ENCODE peak calls at places on chromosome 21, in five cellular contexts. One of them, this sample, is unnamed.

GRCh38 chr21:42191978-42192595 is 26.9 kb upstream of the ABCG1 start:
- DNase-seq in ascending aorta: no peak
- DNase-seq in AG09319: no peak
- DNase-seq in stomach: no peak
- DNase-seq in T-cell: no peak
- DNase-seq in this sample: no peak

GRCh38 chr21:46157396-46157986 is 2.1 kb upstream of the FTCD start:
- DNase-seq in AG09319: no peak
- DNase-seq in ascending aorta: peak
- DNase-seq in stomach: no peak
- DNase-seq in T-cell: no peak
- DNase-seq in this sample: no peak

GRCh38 chr21:27802816-27803475 is 836.1 kb upstream of the ADAMTS5 start:
- DNase-seq in T-cell: no peak
- DNase-seq in AG09319: no peak
- DNase-seq in stomach: peak
- DNase-seq in ascending aorta: no peak
- DNase-seq in this sample: no peak

GRCh38 chr21:42237577-42237976 is 18.6 kb downstream of the ABCG1 start:
- DNase-seq in AG09319: no peak
- DNase-seq in T-cell: no peak
- DNase-seq in stomach: no peak
- DNase-seq in ascending aorta: no peak
- DNase-seq in this sample: peak

GRCh38 chr21:14617836-14618235 is 71.7 kb upstream of the SAMSN1 start:
- DNase-seq in ascending aorta: no peak
- DNase-seq in T-cell: no peak
- DNase-seq in AG09319: no peak
- DNase-seq in stomach: no peak
- DNase-seq in this sample: no peak

GRCh38 chr21:41961282-41961701 is 7.5 kb upstream of the C2CD2 start:
- DNase-seq in T-cell: no peak
- DNase-seq in AG09319: no peak
- DNase-seq in stomach: no peak
- DNase-seq in ascending aorta: no peak
- DNase-seq in this sample: no peak

GRCh38 chr21:25615880-25616279 is 8.6 kb upstream of the MRPL39 start:
- DNase-seq in ascending aorta: no peak
- DNase-seq in stomach: no peak
- DNase-seq in AG09319: no peak
- DNase-seq in T-cell: no peak
- DNase-seq in this sample: no peak

GRCh38 chr21:32572574-32573420 is 12.5 kb downstream of the TCP10L start:
- DNase-seq in AG09319: no peak
- DNase-seq in T-cell: no peak
- DNase-seq in stomach: peak
- DNase-seq in ascending aorta: peak
- DNase-seq in this sample: no peak

GRCh38 chr21:37087188-37087587 is 14.1 kb downstream of the TTC3 start:
- DNase-seq in stomach: no peak
- DNase-seq in AG09319: peak
- DNase-seq in ascending aorta: no peak
- DNase-seq in T-cell: no peak
- DNase-seq in this sample: no peak

GRCh38 chr21:43902441-43902840 is 37.4 kb downstream of the AGPAT3 start:
- DNase-seq in AG09319: no peak
- DNase-seq in T-cell: no peak
- DNase-seq in ascending aorta: no peak
- DNase-seq in stomach: no peak
- DNase-seq in this sample: no peak

GRCh38 chr21:28737671-28738279 is 254.9 kb downstream of the LTN1 start:
- DNase-seq in T-cell: no peak
- DNase-seq in ascending aorta: no peak
- DNase-seq in stomach: no peak
- DNase-seq in AG09319: no peak
- DNase-seq in this sample: no peak

GRCh38 chr21:42112857-42113256 is 41.7 kb downstream of the UMODL1 start:
- DNase-seq in AG09319: no peak
- DNase-seq in stomach: no peak
- DNase-seq in T-cell: no peak
- DNase-seq in ascending aorta: no peak
- DNase-seq in this sample: no peak

GRCh38 chr21:10272216-10272615 is 249.2 kb upstream of the TPTE start:
- DNase-seq in ascending aorta: no peak
- DNase-seq in stomach: no peak
- DNase-seq in T-cell: no peak
- DNase-seq in AG09319: no peak
- DNase-seq in this sample: no peak

GRCh38 chr21:43021191-43021590 is 46.8 kb downstream of the PKNOX1 start:
- DNase-seq in T-cell: no peak
- DNase-seq in ascending aorta: no peak
- DNase-seq in stomach: no peak
- DNase-seq in AG09319: no peak
- DNase-seq in this sample: no peak

GRCh38 chr21:44957047-44957831 is 17.4 kb downstream of the SLX9 start:
- DNase-seq in stomach: no peak
- DNase-seq in AG09319: no peak
- DNase-seq in T-cell: no peak
- DNase-seq in ascending aorta: no peak
- DNase-seq in this sample: no peak

GRCh38 chr21:17462276-17462981 is 50.4 kb upstream of the CXADR start:
- DNase-seq in stomach: peak
- DNase-seq in ascending aorta: no peak
- DNase-seq in T-cell: no peak
- DNase-seq in AG09319: no peak
- DNase-seq in this sample: no peak

GRCh38 chr21:28639742-28640141 is 352.9 kb downstream of the LTN1 start:
- DNase-seq in T-cell: no peak
- DNase-seq in AG09319: no peak
- DNase-seq in ascending aorta: no peak
- DNase-seq in stomach: no peak
- DNase-seq in this sample: no peak

GRCh38 chr21:46181436-46181835 is 2.8 kb downstream of the SPATC1L start:
- DNase-seq in stomach: no peak
- DNase-seq in AG09319: no peak
- DNase-seq in ascending aorta: no peak
- DNase-seq in T-cell: no peak
- DNase-seq in this sample: no peak

GRCh38 chr21:46116189-46116845 is 18.4 kb downstream of the COL6A2 start:
- DNase-seq in T-cell: no peak
- DNase-seq in stomach: no peak
- DNase-seq in ascending aorta: peak
- DNase-seq in AG09319: no peak
- DNase-seq in this sample: no peak

GRCh38 chr21:16070207-16070651 is 340.4 kb downstream of the USP25 start:
- DNase-seq in T-cell: no peak
- DNase-seq in AG09319: no peak
- DNase-seq in stomach: no peak
- DNase-seq in ascending aorta: no peak
- DNase-seq in this sample: no peak

GRCh38 chr21:46005481-46005881 is 23.9 kb downstream of the COL6A1 start:
- DNase-seq in ascending aorta: no peak
- DNase-seq in T-cell: no peak
- DNase-seq in AG09319: no peak
- DNase-seq in stomach: peak
- DNase-seq in this sample: no peak

GRCh38 chr21:31710586-31710985 is 21.3 kb downstream of the SCAF4 start:
- DNase-seq in ascending aorta: no peak
- DNase-seq in AG09319: peak
- DNase-seq in T-cell: no peak
- DNase-seq in stomach: no peak
- DNase-seq in this sample: no peak

GRCh38 chr21:15976807-15977206 is 247.0 kb downstream of the USP25 start:
- DNase-seq in ascending aorta: no peak
- DNase-seq in stomach: no peak
- DNase-seq in AG09319: no peak
- DNase-seq in T-cell: no peak
- DNase-seq in this sample: no peak

GRCh38 chr21:28580585-28580984 is 412.1 kb downstream of the LTN1 start:
- DNase-seq in stomach: no peak
- DNase-seq in T-cell: no peak
- DNase-seq in ascending aorta: no peak
- DNase-seq in AG09319: no peak
- DNase-seq in this sample: no peak

GRCh38 chr21:37166733-37167132 is 93.7 kb downstream of the TTC3 start:
- DNase-seq in ascending aorta: no peak
- DNase-seq in stomach: no peak
- DNase-seq in AG09319: no peak
- DNase-seq in T-cell: no peak
- DNase-seq in this sample: no peak

GRCh38 chr21:42453301-42454220 is 42.5 kb downstream of the RSPH1 start:
- DNase-seq in ascending aorta: no peak
- DNase-seq in T-cell: no peak
- DNase-seq in AG09319: no peak
- DNase-seq in stomach: no peak
- DNase-seq in this sample: no peak

GRCh38 chr21:30936207-30936606 is 54.8 kb upstream of the KRTAP11-1 start:
- DNase-seq in stomach: no peak
- DNase-seq in T-cell: no peak
- DNase-seq in ascending aorta: no peak
- DNase-seq in AG09319: no peak
- DNase-seq in this sample: no peak

GRCh38 chr21:35664683-35665082 is 395.6 kb downstream of the SETD4 start:
- DNase-seq in T-cell: no peak
- DNase-seq in AG09319: no peak
- DNase-seq in ascending aorta: no peak
- DNase-seq in stomach: no peak
- DNase-seq in this sample: no peak

GRCh38 chr21:14741237-14741636 is 195.1 kb upstream of the SAMSN1 start:
- DNase-seq in AG09319: no peak
- DNase-seq in T-cell: no peak
- DNase-seq in stomach: no peak
- DNase-seq in ascending aorta: no peak
- DNase-seq in this sample: no peak

GRCh38 chr21:40699366-40699765 is 147.6 kb downstream of the DSCAM start:
- DNase-seq in AG09319: no peak
- DNase-seq in ascending aorta: no peak
- DNase-seq in T-cell: no peak
- DNase-seq in stomach: no peak
- DNase-seq in this sample: no peak

GRCh38 chr21:25963186-25963585 is 207.4 kb downstream of the APP start:
- DNase-seq in AG09319: no peak
- DNase-seq in stomach: no peak
- DNase-seq in ascending aorta: no peak
- DNase-seq in T-cell: no peak
- DNase-seq in this sample: no peak

GRCh38 chr21:34313116-34313515 is 50.7 kb upstream of the KCNE2 start:
- DNase-seq in ascending aorta: no peak
- DNase-seq in stomach: no peak
- DNase-seq in AG09319: no peak
- DNase-seq in T-cell: no peak
- DNase-seq in this sample: no peak

GRCh38 chr21:46154155-46154954 is 1.0 kb downstream of the FTCD start:
- DNase-seq in ascending aorta: peak
- DNase-seq in AG09319: no peak
- DNase-seq in T-cell: no peak
- DNase-seq in stomach: peak
- DNase-seq in this sample: peak